ENCODE peak calls at places on chromosome 5, in five cellular contexts. One of them, this sample, is unnamed.

GRCh38 chr5:79200573-79201183 is 35.3 kb upstream of the JMY start:
- DNase-seq in GM12865: peak
- DNase-seq in PC-9: no peak
- DNase-seq in ovary: no peak
- DNase-seq in coronary artery: no peak
- DNase-seq in this sample: peak

GRCh38 chr5:60410427-60410826 is 289.5 kb downstream of the DEPDC1B start:
- DNase-seq in GM12865: peak
- DNase-seq in PC-9: no peak
- DNase-seq in ovary: no peak
- DNase-seq in coronary artery: no peak
- DNase-seq in this sample: no peak

GRCh38 chr5:147303976-147304375 is 69.2 kb downstream of the STK32A start:
- DNase-seq in GM12865: no peak
- DNase-seq in PC-9: peak
- DNase-seq in ovary: no peak
- DNase-seq in coronary artery: no peak
- DNase-seq in this sample: no peak

GRCh38 chr5:145937432-145938250 is 1.3 kb downstream of the SH3RF2 start:
- DNase-seq in GM12865: peak
- DNase-seq in PC-9: peak
- DNase-seq in ovary: no peak
- DNase-seq in coronary artery: no peak
- DNase-seq in this sample: peak

GRCh38 chr5:117813850-117814249 is 1174.5 kb downstream of the DTWD2 start:
- DNase-seq in GM12865: no peak
- DNase-seq in PC-9: no peak
- DNase-seq in ovary: no peak
- DNase-seq in coronary artery: no peak
- DNase-seq in this sample: no peak

GRCh38 chr5:173941758-173942401 is 47.1 kb upstream of the C5orf47 start:
- DNase-seq in GM12865: no peak
- DNase-seq in PC-9: no peak
- DNase-seq in ovary: no peak
- DNase-seq in coronary artery: no peak
- DNase-seq in this sample: no peak

GRCh38 chr5:149257875-149258705 is 13.6 kb upstream of the AFAP1L1 start:
- DNase-seq in GM12865: no peak
- DNase-seq in PC-9: no peak
- DNase-seq in ovary: no peak
- DNase-seq in coronary artery: no peak
- DNase-seq in this sample: no peak

GRCh38 chr5:161549106-161549505 is 2.6 kb upstream of the GABRB2 start:
- DNase-seq in GM12865: no peak
- DNase-seq in PC-9: no peak
- DNase-seq in ovary: no peak
- DNase-seq in coronary artery: no peak
- DNase-seq in this sample: peak

GRCh38 chr5:132059696-132060500 is 557 bp upstream of the IL3 start:
- DNase-seq in GM12865: no peak
- DNase-seq in PC-9: no peak
- DNase-seq in ovary: peak
- DNase-seq in coronary artery: peak
- DNase-seq in this sample: peak

GRCh38 chr5:134529460-134529859 is 4.0 kb downstream of the JADE2 start:
- DNase-seq in GM12865: no peak
- DNase-seq in PC-9: no peak
- DNase-seq in ovary: no peak
- DNase-seq in coronary artery: no peak
- DNase-seq in this sample: no peak

GRCh38 chr5:78610163-78610583 is 38.4 kb downstream of the LHFPL2 start:
- DNase-seq in GM12865: no peak
- DNase-seq in PC-9: no peak
- DNase-seq in ovary: no peak
- DNase-seq in coronary artery: no peak
- DNase-seq in this sample: no peak

GRCh38 chr5:40689442-40689841 is 9.7 kb downstream of the PTGER4 start:
- DNase-seq in GM12865: peak
- DNase-seq in PC-9: peak
- DNase-seq in ovary: no peak
- DNase-seq in coronary artery: no peak
- DNase-seq in this sample: peak

GRCh38 chr5:147310059-147310704 is 75.4 kb downstream of the STK32A start:
- DNase-seq in GM12865: no peak
- DNase-seq in PC-9: peak
- DNase-seq in ovary: peak
- DNase-seq in coronary artery: peak
- DNase-seq in this sample: no peak

GRCh38 chr5:55226934-55227737 is at the start of gene MCIDAS:
- DNase-seq in GM12865: peak
- DNase-seq in PC-9: peak
- DNase-seq in ovary: no peak
- DNase-seq in coronary artery: no peak
- DNase-seq in this sample: peak

GRCh38 chr5:44046581-44047327 is 342.5 kb downstream of the FGF10 start:
- DNase-seq in GM12865: no peak
- DNase-seq in PC-9: no peak
- DNase-seq in ovary: no peak
- DNase-seq in coronary artery: no peak
- DNase-seq in this sample: no peak

GRCh38 chr5:150377964-150378694 is 20.6 kb downstream of the TCOF1 start:
- DNase-seq in GM12865: no peak
- DNase-seq in PC-9: no peak
- DNase-seq in ovary: no peak
- DNase-seq in coronary artery: no peak
- DNase-seq in this sample: no peak

GRCh38 chr5:42858709-42859108 is 47.0 kb upstream of the SELENOP start:
- DNase-seq in GM12865: no peak
- DNase-seq in PC-9: no peak
- DNase-seq in ovary: no peak
- DNase-seq in coronary artery: no peak
- DNase-seq in this sample: no peak

GRCh38 chr5:52789867-52790266 is 2.2 kb downstream of the ITGA1 start:
- DNase-seq in GM12865: no peak
- DNase-seq in PC-9: no peak
- DNase-seq in ovary: no peak
- DNase-seq in coronary artery: no peak
- DNase-seq in this sample: no peak

GRCh38 chr5:157473383-157474370 is 13.7 kb downstream of the NIPAL4 start:
- DNase-seq in GM12865: no peak
- DNase-seq in PC-9: no peak
- DNase-seq in ovary: no peak
- DNase-seq in coronary artery: no peak
- DNase-seq in this sample: no peak

GRCh38 chr5:175354961-175355360 is 89.0 kb downstream of the DRD1 start:
- DNase-seq in GM12865: no peak
- DNase-seq in PC-9: no peak
- DNase-seq in ovary: no peak
- DNase-seq in coronary artery: no peak
- DNase-seq in this sample: no peak

GRCh38 chr5:69048233-69048632 is 45.6 kb upstream of the SLC30A5 start:
- DNase-seq in GM12865: peak
- DNase-seq in PC-9: no peak
- DNase-seq in ovary: no peak
- DNase-seq in coronary artery: no peak
- DNase-seq in this sample: no peak
- TF ChIP-seq CTCF in GM12865: peak
- TF ChIP-seq CTCF in PC-9: peak
- TF ChIP-seq CTCF in ovary: no peak
- TF ChIP-seq CTCF in coronary artery: no peak
- TF ChIP-seq CTCF in this sample: peak

GRCh38 chr5:172543484-172544298 is 89.4 kb upstream of the SH3PXD2B start:
- DNase-seq in GM12865: no peak
- DNase-seq in PC-9: no peak
- DNase-seq in ovary: no peak
- DNase-seq in coronary artery: peak
- DNase-seq in this sample: no peak
- TF ChIP-seq CTCF in GM12865: no peak
- TF ChIP-seq CTCF in PC-9: no peak
- TF ChIP-seq CTCF in ovary: no peak
- TF ChIP-seq CTCF in coronary artery: no peak
- TF ChIP-seq CTCF in this sample: no peak

GRCh38 chr5:36462295-36463021 is 143.9 kb upstream of the SLC1A3 start:
- DNase-seq in GM12865: no peak
- DNase-seq in PC-9: peak
- DNase-seq in ovary: no peak
- DNase-seq in coronary artery: no peak
- DNase-seq in this sample: no peak
- TF ChIP-seq CTCF in GM12865: no peak
- TF ChIP-seq CTCF in PC-9: no peak
- TF ChIP-seq CTCF in ovary: no peak
- TF ChIP-seq CTCF in coronary artery: no peak
- TF ChIP-seq CTCF in this sample: no peak

DNA sequence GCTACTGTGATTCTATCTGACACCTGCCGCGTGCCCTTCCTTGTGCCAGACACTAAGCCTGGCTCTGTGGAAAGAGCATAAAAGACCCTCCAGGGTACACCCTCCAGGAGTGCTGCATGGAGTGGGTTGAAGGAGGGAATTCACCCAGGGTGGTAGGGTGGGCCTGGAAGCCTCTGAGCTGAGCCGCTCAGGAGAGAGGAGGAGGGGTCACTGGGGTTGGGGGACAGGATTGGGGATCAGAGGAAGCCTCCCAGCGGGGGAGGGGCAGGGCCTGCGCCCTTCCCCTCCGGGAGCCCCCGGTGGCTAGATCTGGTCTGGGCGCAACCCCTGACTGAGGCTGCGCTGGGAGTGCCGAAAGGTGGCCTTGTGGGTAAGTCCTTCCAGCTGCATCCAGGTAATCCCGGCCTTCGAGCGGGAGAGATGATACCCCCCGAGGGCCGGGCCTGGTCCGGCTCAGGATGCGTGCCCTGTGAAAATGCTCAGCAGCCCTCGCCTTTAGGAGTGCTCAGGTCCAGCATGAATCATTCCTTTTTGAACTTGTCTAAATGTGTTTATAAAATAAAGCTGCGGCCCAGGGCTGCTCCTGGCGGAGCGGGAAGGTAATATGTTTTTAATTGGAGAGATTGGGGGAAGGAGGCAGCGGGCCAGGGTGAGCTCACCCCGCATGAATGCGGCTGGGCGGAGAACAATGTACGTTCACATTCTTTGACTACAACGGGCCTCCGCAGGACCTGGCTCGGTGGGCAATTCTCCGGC is 118.1 kb upstream of the SMIM23 start:
- DNase-seq in GM12865: no peak
- DNase-seq in PC-9: no peak
- DNase-seq in ovary: peak
- DNase-seq in coronary artery: no peak
- DNase-seq in this sample: no peak
- TF ChIP-seq CTCF in GM12865: no peak
- TF ChIP-seq CTCF in PC-9: no peak
- TF ChIP-seq CTCF in ovary: no peak
- TF ChIP-seq CTCF in coronary artery: no peak
- TF ChIP-seq CTCF in this sample: no peak

DNA sequence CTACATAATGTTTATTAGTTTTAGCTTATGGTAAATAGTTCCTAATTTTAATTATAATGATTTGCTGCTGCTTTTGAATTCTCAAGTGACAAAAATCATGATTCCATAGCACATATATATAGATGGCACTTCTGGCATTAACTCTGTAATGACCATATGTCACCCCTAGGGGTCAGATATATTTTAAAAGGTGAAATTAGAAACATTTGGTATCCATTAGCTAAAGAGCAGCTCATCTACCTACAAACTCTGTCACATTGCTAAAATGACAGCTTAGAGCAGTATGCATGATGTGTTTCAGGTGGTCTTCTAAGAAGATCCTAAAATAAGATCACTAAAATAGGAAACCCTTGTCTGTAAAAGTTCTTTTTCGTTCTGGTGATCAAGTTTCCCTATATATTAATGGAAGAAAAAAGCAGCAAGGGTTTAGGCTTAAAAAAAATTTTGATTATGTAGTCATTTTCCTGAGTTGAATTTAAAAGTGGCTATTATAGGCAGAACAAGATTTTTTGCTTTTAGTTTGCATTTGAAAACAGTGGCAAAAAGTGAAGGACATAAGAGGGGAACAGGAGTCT is 157.7 kb upstream of the POU5F2 start:
- DNase-seq in GM12865: peak
- DNase-seq in PC-9: no peak
- DNase-seq in ovary: no peak
- DNase-seq in coronary artery: no peak
- DNase-seq in this sample: peak
- TF ChIP-seq CTCF in GM12865: peak
- TF ChIP-seq CTCF in PC-9: peak
- TF ChIP-seq CTCF in ovary: no peak
- TF ChIP-seq CTCF in coronary artery: no peak
- TF ChIP-seq CTCF in this sample: peak

This sample was measured in GM13976.